ENCODE peak calls at places on chromosome 2, in eight cellular contexts. One of them, this sample, is unnamed.

GRCh38 chr2:79011485-79011884 is 14.0 kb upstream of the REG3G start:
- DNase-seq in AG09309: no peak
- DNase-seq in SK-N-SH: no peak
- DNase-seq in NCI-H774: no peak
- DNase-seq in activated CD4-positive, alpha-beta memory T cell treated with anti-CD3 and anti-CD28 coated beads, Interleukin-2, amount 10 ng/mL, durations not matched to agents 7 days and 5 days: no peak
- DNase-seq in RKO: no peak
- DNase-seq in non-pigmented ciliary epithelial cell: no peak
- DNase-seq in HT-29: no peak
- DNase-seq in this sample: no peak

GRCh38 chr2:160220001-160220400 is 19.9 kb upstream of the ITGB6 start:
- DNase-seq in AG09309: no peak
- DNase-seq in SK-N-SH: no peak
- DNase-seq in NCI-H774: no peak
- DNase-seq in activated CD4-positive, alpha-beta memory T cell treated with anti-CD3 and anti-CD28 coated beads, Interleukin-2, amount 10 ng/mL, durations not matched to agents 7 days and 5 days: no peak
- DNase-seq in RKO: no peak
- DNase-seq in non-pigmented ciliary epithelial cell: no peak
- DNase-seq in HT-29: no peak
- DNase-seq in this sample: no peak

GRCh38 chr2:218436992-218437391 is 18.1 kb downstream of the VIL1 start:
- DNase-seq in AG09309: no peak
- DNase-seq in SK-N-SH: no peak
- DNase-seq in NCI-H774: no peak
- DNase-seq in activated CD4-positive, alpha-beta memory T cell treated with anti-CD3 and anti-CD28 coated beads, Interleukin-2, amount 10 ng/mL, durations not matched to agents 7 days and 5 days: no peak
- DNase-seq in RKO: no peak
- DNase-seq in non-pigmented ciliary epithelial cell: no peak
- DNase-seq in HT-29: no peak
- DNase-seq in this sample: no peak

GRCh38 chr2:177165103-177165583 is 47.5 kb upstream of the HNRNPA3 start:
- DNase-seq in AG09309: no peak
- DNase-seq in SK-N-SH: no peak
- DNase-seq in NCI-H774: peak; percentile 10
- DNase-seq in activated CD4-positive, alpha-beta memory T cell treated with anti-CD3 and anti-CD28 coated beads, Interleukin-2, amount 10 ng/mL, durations not matched to agents 7 days and 5 days: no peak
- DNase-seq in RKO: no peak
- DNase-seq in non-pigmented ciliary epithelial cell: no peak
- DNase-seq in HT-29: peak; percentile 60
- DNase-seq in this sample: peak; percentile 58

GRCh38 chr2:135819211-135819610 is 17.8 kb downstream of the LCT start:
- DNase-seq in AG09309: no peak
- DNase-seq in SK-N-SH: no peak
- DNase-seq in NCI-H774: no peak
- DNase-seq in activated CD4-positive, alpha-beta memory T cell treated with anti-CD3 and anti-CD28 coated beads, Interleukin-2, amount 10 ng/mL, durations not matched to agents 7 days and 5 days: peak; percentile 65
- DNase-seq in RKO: peak; percentile 48
- DNase-seq in non-pigmented ciliary epithelial cell: no peak
- DNase-seq in HT-29: peak; percentile 36
- DNase-seq in this sample: peak; percentile 22

GRCh38 chr2:38712871-38713270 is 38.3 kb downstream of the SRSF7 start:
- DNase-seq in AG09309: no peak
- DNase-seq in SK-N-SH: no peak
- DNase-seq in NCI-H774: no peak
- DNase-seq in activated CD4-positive, alpha-beta memory T cell treated with anti-CD3 and anti-CD28 coated beads, Interleukin-2, amount 10 ng/mL, durations not matched to agents 7 days and 5 days: no peak
- DNase-seq in RKO: no peak
- DNase-seq in non-pigmented ciliary epithelial cell: no peak
- DNase-seq in HT-29: no peak
- DNase-seq in this sample: no peak

GRCh38 chr2:212919238-212919637 is 232.2 kb downstream of the IKZF2 start:
- DNase-seq in AG09309: no peak
- DNase-seq in SK-N-SH: no peak
- DNase-seq in NCI-H774: no peak
- DNase-seq in activated CD4-positive, alpha-beta memory T cell treated with anti-CD3 and anti-CD28 coated beads, Interleukin-2, amount 10 ng/mL, durations not matched to agents 7 days and 5 days: no peak
- DNase-seq in RKO: no peak
- DNase-seq in non-pigmented ciliary epithelial cell: no peak
- DNase-seq in HT-29: peak; percentile 67
- DNase-seq in this sample: no peak

GRCh38 chr2:160835166-160835565 is 325.1 kb upstream of the TANK start:
- DNase-seq in AG09309: no peak
- DNase-seq in SK-N-SH: no peak
- DNase-seq in NCI-H774: no peak
- DNase-seq in activated CD4-positive, alpha-beta memory T cell treated with anti-CD3 and anti-CD28 coated beads, Interleukin-2, amount 10 ng/mL, durations not matched to agents 7 days and 5 days: no peak
- DNase-seq in RKO: no peak
- DNase-seq in non-pigmented ciliary epithelial cell: no peak
- DNase-seq in HT-29: no peak
- DNase-seq in this sample: no peak